ENCODE peak calls at places on chromosomes 12 and 14, in four cellular contexts. D is A549, S is left lung, T is AG10803. C is an unnamed sample.

GRCh38 chr12:49982246-49983229 is 9.8 kb downstream of the AQP6 start:
- DNase-seq in D (no peak), S (no peak), T (peak; percentile 21), C (no peak)

GRCh38 chr14:95056476-95056875 is 100.9 kb downstream of the DICER1 start:
- DNase-seq in D (no peak), S (no peak), T (no peak), C (no peak)

GRCh38 chr14:32564591-32564990 is 235.5 kb downstream of the AKAP6 start:
- DNase-seq in D (no peak), S (no peak), T (peak; percentile 72), C (no peak)

GRCh38 chr14:57068511-57068910 is 200.2 kb downstream of the EXOC5 start:
- DNase-seq in D (no peak), S (no peak), T (no peak), C (no peak)

GRCh38 chr14:98175436-98175835 is 1096.6 kb downstream of the BCL11B start:
- DNase-seq in D (no peak), S (no peak), T (no peak), C (no peak)

GRCh38 chr12:89353188-89353822 is 1.0 kb upstream of the DUSP6 start:
- DNase-seq in D (peak; percentile 88), S (peak; percentile 95), T (peak; percentile 68), C (peak; percentile 55)

GRCh38 chr14:77589099-77589498 is 27.3 kb downstream of the SPTLC2 start:
- DNase-seq in D (no peak), S (no peak), T (no peak), C (no peak)

GRCh38 chr14:89108608-89109007 is 284.2 kb downstream of the TTC8 start:
- DNase-seq in D (no peak), S (no peak), T (no peak), C (no peak)

GRCh38 chr12:52969828-52970569 is 21.1 kb downstream of the KRT18 start:
- DNase-seq in D (peak; percentile 96), S (no peak), T (no peak), C (no peak)

GRCh38 chr12:37547611-37548010 is 769.0 kb upstream of the ALG10B start:
- DNase-seq in D (no peak), S (no peak), T (no peak), C (no peak)

GRCh38 chr14:64510127-64510808 is 5.7 kb downstream of the ZBTB1 start:
- DNase-seq in D (no peak), S (no peak), T (no peak), C (no peak)

GRCh38 chr14:60845523-60845922 is 111.0 kb downstream of the MNAT1 start:
- DNase-seq in D (no peak), S (no peak), T (no peak), C (no peak)

GRCh38 chr12:75977952-75978671 is 53.5 kb downstream of the PHLDA1 start:
- DNase-seq in D (peak; percentile 100), S (no peak), T (peak; percentile 99), C (peak; percentile 95)

GRCh38 chr12:88338486-88338885 is 196.4 kb downstream of the TMTC3 start:
- DNase-seq in D (no peak), S (no peak), T (peak; percentile 54), C (no peak)

GRCh38 chr14:67815573-67816235 is 686 bp downstream of the ZFYVE26 start:
- DNase-seq in D (no peak), S (no peak), T (peak; percentile 51), C (no peak)

GRCh38 chr12:72269491-72269890 is 2.7 kb upstream of the TRHDE start:
- DNase-seq in D (no peak), S (no peak), T (no peak), C (no peak)

GRCh38 chr12:90631581-90631980 is 323.4 kb downstream of the CCER1 start:
- DNase-seq in D (no peak), S (no peak), T (peak; percentile 3), C (no peak)

GRCh38 chr14:102295301-102295700 is 9.7 kb downstream of the MOK start:
- DNase-seq in D (no peak), S (no peak), T (peak; percentile 45), C (no peak)

GRCh38 chr12:122310636-122311035 is 44.3 kb upstream of the VPS33A start:
- DNase-seq in D (no peak), S (no peak), T (no peak), C (no peak)

GRCh38 chr12:19026637-19027508 is 102.7 kb upstream of the PLEKHA5 start:
- DNase-seq in D (no peak), S (no peak), T (no peak), C (no peak)

GRCh38 chr12:93624595-93625294 is 52.3 kb downstream of the SOCS2 start:
- DNase-seq in D (peak; percentile 94), S (no peak), T (peak; percentile 95), C (no peak)

GRCh38 chr14:59126714-59127436 is 61.6 kb upstream of the DAAM1 start:
- DNase-seq in D (peak; percentile 68), S (no peak), T (peak; percentile 66), C (no peak)

GRCh38 chr12:50677858-50678257 is 86.0 kb upstream of the ATF1 start:
- DNase-seq in D (no peak), S (no peak), T (peak; percentile 49), C (no peak)

GRCh38 chr12:24487606-24488005 is 461.3 kb downstream of the BCAT1 start:
- DNase-seq in D (no peak), S (no peak), T (no peak), C (no peak)

GRCh38 chr12:89882757-89883156 is 174.1 kb upstream of the ATP2B1 start:
- DNase-seq in D (no peak), S (no peak), T (no peak), C (no peak)

GRCh38 chr14:51382506-51382905 is 142.5 kb downstream of the TMX1 start:
- DNase-seq in D (no peak), S (no peak), T (no peak), C (no peak)

GRCh38 chr14:104970231-104971068 is 7.7 kb downstream of the AHNAK2 start:
- DNase-seq in D (peak; percentile 90), S (peak; percentile 80), T (peak; percentile 92), C (peak; percentile 45)

GRCh38 chr12:12266389-12266872 is 413 bp downstream of the LRP6 start:
- DNase-seq in D (no peak), S (no peak), T (no peak), C (no peak)

GRCh38 chr14:32561520-32561919 is 232.4 kb downstream of the AKAP6 start:
- DNase-seq in D (peak; percentile 25), S (no peak), T (peak; percentile 95), C (no peak)

GRCh38 chr12:53759261-53759660 is 7.5 kb upstream of the CISTR start:
- DNase-seq in D (no peak), S (no peak), T (no peak), C (no peak)

GRCh38 chr12:43579240-43579639 is 27.2 kb upstream of the ADAMTS20 start:
- DNase-seq in D (no peak), S (no peak), T (no peak), C (no peak)

GRCh38 chr14:75764022-75764421 is 103.0 kb downstream of the TTLL5 start:
- DNase-seq in D (no peak), S (no peak), T (no peak), C (no peak)

GRCh38 chr12:126582231-126582630 is 1517.0 kb downstream of the AACS start:
- DNase-seq in D (peak; percentile 4), S (no peak), T (no peak), C (no peak)

GRCh38 chr14:64191756-64192155 is 102.4 kb downstream of the ESR2 start:
- DNase-seq in D (peak; percentile 70), S (no peak), T (peak; percentile 76), C (no peak)

GRCh38 chr14:105294142-105294597 is 6.6 kb downstream of the BRF1 start:
- DNase-seq in D (no peak), S (no peak), T (peak; percentile 63), C (no peak)

GRCh38 chr14:91396959-91397815 is 20.4 kb downstream of the CCDC88C start:
- DNase-seq in D (no peak), S (peak; percentile 84), T (no peak), C (no peak)

DNA sequence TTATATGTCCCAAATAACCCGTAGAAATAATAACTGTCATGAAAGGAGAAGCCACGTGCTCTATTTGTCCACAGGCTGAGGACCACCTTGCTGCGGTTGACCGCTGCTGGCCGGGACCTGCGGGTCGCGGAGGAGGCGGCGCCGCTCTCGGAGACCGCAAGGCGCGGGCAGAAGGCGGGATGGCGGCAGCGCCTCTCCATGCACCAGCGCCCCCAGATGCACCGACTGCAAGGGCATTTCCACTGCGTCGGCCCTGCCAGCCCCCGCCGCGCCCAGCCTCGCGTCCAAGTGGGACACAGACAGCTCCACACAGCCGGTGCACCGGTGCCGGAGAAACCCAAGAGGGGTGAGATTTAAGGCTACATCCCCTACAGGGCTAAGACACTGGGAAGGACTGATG is 21.0 kb downstream of the RPGRIP1 start:
- DNase-seq in D (no peak), S (peak; percentile 80), T (no peak), C (no peak)
- TF ChIP-seq CTCF in D (no peak), S (no peak), T (no peak), C (no peak)

GRCh38 chr14:87014854-87015253 is 978.1 kb downstream of the GALC start:
- DNase-seq in D (peak; percentile 1), S (no peak), T (no peak), C (no peak)
- TF ChIP-seq CTCF in D (no peak), S (no peak), T (peak; percentile 22), C (no peak)

DNA sequence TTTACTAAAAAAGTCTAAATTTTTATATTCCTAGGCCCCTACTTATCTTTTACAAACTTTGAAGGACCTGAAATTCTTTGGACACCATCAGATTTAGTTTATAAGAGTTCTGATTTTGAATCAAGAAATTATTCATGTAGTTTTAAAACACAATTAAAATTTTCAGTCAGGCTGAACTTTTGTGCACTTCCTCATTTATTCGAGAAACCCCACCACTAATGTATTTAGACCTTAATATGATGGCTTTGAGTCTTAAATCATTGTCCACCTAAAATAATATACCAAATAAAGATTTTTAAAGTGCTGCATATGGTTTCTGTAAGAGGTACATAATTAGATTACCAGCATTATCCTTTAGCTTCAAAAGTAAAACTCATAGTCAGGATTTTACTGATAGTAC is 103.4 kb downstream of the PAWR start:
- DNase-seq in D (no peak), S (no peak), T (no peak), C (no peak)
- TF ChIP-seq CTCF in D (no peak), S (no peak), T (no peak), C (no peak)

GRCh38 chr12:3777206-3777809 is 24.4 kb upstream of the CRACR2A start:
- DNase-seq in D (peak; percentile 46), S (no peak), T (peak; percentile 50), C (no peak)
- TF ChIP-seq CTCF in D (peak; percentile 58), S (peak; percentile 49), T (peak; percentile 88), C (peak; percentile 77)

GRCh38 chr14:34539407-34540180 is at the start of gene EAPP:
- DNase-seq in D (peak; percentile 99), S (peak; percentile 100), T (peak; percentile 97), C (peak; percentile 99)
- TF ChIP-seq CTCF in D (no peak), S (peak; percentile 30), T (no peak), C (no peak)

GRCh38 chr14:54025661-54026060 is 69.0 kb upstream of the BMP4 start:
- DNase-seq in D (peak; percentile 41), S (no peak), T (no peak), C (no peak)
- TF ChIP-seq CTCF in D (peak; percentile 42), S (no peak), T (peak; percentile 37), C (peak; percentile 16)

GRCh38 chr12:63319386-63319785 is 168.4 kb upstream of the AVPR1A start:
- DNase-seq in D (peak; percentile 45), S (no peak), T (no peak), C (no peak)
- TF ChIP-seq CTCF in D (no peak), S (no peak), T (no peak), C (no peak)

GRCh38 chr14:25303934-25304333 is 254.0 kb upstream of the STXBP6 start:
- DNase-seq in D (no peak), S (no peak), T (no peak), C (no peak)

GRCh38 chr14:25308244-25308643 is 258.3 kb upstream of the STXBP6 start:
- DNase-seq in D (peak; percentile 0), S (no peak), T (no peak), C (no peak)
- TF ChIP-seq CTCF in D (no peak), S (no peak), T (no peak), C (no peak)

C was measured in CD14-positive monocyte.